ENCODE peak calls at places on chromosomes 6 and 20, in four cellular contexts. M is HepG2, K is GM12878, T is H1. D is an unnamed sample. For H3K4me1, the result is how much of the 10 kb centered on the place peaks cover.

GRCh38 chr6:170036916-170037315 is 254.0 kb downstream of the DLL1 start:
- DNase-seq in M (no peak), K (no peak), T (no peak), D (no peak)

GRCh38 chr20:45138451-45139300 is 14.4 kb upstream of the WFDC12 start:
- DNase-seq in M (peak), K (no peak), T (peak), D (peak)

GRCh38 chr6:137231895-137232294 is 12.7 kb upstream of the IFNGR1 start:
- DNase-seq in M (no peak), K (no peak), T (no peak), D (no peak)

GRCh38 chr20:21099653-21100589 is 6.2 kb downstream of the LINC00237 start:
- DNase-seq in M (no peak), K (no peak), T (peak), D (no peak)

GRCh38 chr6:38801305-38801704 is 86.2 kb downstream of the DNAH8 start:
- DNase-seq in M (no peak), K (no peak), T (no peak), D (no peak)

GRCh38 chr6:6823030-6823429 is 234.5 kb downstream of the LY86 start:
- DNase-seq in M (no peak), K (no peak), T (no peak), D (no peak)

GRCh38 chr20:51403465-51404220 is 138.9 kb downstream of the NFATC2 start:
- DNase-seq in M (no peak), K (no peak), T (no peak), D (no peak)

GRCh38 chr6:154766993-154767392 is 33.8 kb downstream of the SCAF8 start:
- DNase-seq in M (no peak), K (no peak), T (no peak), D (no peak)

GRCh38 chr20:33373735-33374605 is 27.3 kb downstream of the CDK5RAP1 start:
- DNase-seq in M (peak), K (no peak), T (no peak), D (no peak)

GRCh38 chr20:45456632-45457031 is 12.9 kb upstream of the WFDC2 start:
- DNase-seq in M (peak), K (no peak), T (peak), D (no peak)

GRCh38 chr20:32006841-32007786 is 3.1 kb upstream of the CCM2L start:
- DNase-seq in M (peak), K (no peak), T (no peak), D (no peak)

GRCh38 chr20:19712737-19713260 is 45.3 kb upstream of the RIN2 start:
- DNase-seq in M (no peak), K (no peak), T (no peak), D (no peak)

GRCh38 chr6:6890400-6890858 is 217.3 kb upstream of the RREB1 start:
- DNase-seq in M (no peak), K (no peak), T (peak), D (no peak)

GRCh38 chr6:150830409-150831165 is 34.9 kb upstream of the MTHFD1L start:
- DNase-seq in M (no peak), K (no peak), T (no peak), D (no peak)

GRCh38 chr6:165010556-165011535 is 298.6 kb downstream of the C6orf118 start:
- DNase-seq in M (no peak), K (no peak), T (no peak), D (no peak)

GRCh38 chr20:57387463-57387862 is 3.7 kb upstream of the RBM38 start:
- DNase-seq in M (no peak), K (no peak), T (no peak), D (no peak)

GRCh38 chr20:3111995-3112394 is 27.5 kb upstream of the AVP start:
- DNase-seq in M (no peak), K (no peak), T (no peak), D (no peak)
- H3K4me1 ChIP-seq in M (under half), K (under half), T (under half), D (under half)

DNA sequence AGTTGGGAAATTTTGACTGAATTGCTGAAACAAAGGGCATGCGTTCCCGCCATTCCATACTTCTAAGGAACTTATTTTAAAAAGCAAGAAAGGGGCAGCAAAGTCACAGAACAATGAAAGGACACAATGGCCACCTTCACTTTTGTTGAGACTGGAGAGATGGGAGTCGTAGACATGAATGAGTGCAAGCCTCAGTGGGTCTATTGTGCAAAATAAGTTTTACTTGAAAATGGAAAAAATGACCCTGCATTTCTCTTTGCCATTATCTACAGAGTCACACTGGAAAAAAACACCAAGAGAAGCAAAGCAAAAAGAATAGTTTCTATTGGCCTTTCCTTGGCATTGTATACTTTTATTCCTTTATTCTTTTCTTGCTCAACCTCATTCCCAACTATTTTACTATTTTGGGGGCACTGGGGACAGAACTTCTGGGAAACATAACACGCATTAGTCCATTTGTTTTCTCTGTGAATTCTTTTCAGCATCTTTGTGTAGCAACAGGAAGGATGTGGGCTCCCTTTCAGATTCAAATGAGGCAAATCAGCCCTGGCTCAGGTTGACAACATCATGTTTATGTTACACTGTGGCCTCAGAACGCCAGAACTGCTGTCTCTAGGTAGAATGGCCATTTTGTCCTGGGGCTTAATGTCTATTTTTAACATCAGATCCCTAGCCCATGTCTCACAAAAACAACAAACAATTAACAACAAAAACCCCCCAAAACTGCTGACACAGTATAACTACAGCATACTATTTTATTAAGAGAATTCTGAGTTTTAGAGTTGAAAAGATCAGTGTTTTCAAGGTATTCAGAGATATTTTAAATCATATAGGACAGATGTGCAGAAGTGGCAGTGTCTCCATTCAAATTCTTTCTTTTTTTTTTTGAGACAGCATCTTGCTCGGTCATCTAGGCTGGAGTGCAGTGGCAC is 122.2 kb downstream of the FYN start:
- DNase-seq in M (no peak), K (no peak), T (peak), D (peak)
- TF ChIP-seq SUZ12 in M (no peak), K (no peak), T (no peak), D (no peak)

DNA sequence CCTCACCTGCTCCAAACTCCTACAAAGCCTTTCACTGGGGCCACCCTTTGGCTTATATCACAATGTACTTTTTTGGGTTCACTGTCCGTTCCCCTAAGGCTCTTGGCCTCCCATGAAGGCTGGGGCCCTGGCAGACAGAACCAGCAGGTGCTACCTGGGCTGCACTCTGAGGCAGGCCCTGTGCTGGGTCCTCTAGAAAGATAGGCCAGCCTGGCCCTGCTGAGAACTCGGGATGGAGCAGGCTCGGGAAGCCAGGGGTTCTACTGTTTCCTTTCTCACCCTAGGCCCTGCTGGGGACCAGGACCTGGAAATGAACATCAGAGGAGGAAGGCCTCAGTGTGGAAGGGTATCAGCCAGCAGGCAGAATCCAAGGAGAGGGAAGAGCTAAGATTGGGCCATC is 79.5 kb downstream of the MRPL14 start:
- DNase-seq in M (no peak), K (no peak), T (no peak), D (no peak)
- H3K4me1 ChIP-seq in M (under half), K (under half), T (under half), D (under half)

DNA sequence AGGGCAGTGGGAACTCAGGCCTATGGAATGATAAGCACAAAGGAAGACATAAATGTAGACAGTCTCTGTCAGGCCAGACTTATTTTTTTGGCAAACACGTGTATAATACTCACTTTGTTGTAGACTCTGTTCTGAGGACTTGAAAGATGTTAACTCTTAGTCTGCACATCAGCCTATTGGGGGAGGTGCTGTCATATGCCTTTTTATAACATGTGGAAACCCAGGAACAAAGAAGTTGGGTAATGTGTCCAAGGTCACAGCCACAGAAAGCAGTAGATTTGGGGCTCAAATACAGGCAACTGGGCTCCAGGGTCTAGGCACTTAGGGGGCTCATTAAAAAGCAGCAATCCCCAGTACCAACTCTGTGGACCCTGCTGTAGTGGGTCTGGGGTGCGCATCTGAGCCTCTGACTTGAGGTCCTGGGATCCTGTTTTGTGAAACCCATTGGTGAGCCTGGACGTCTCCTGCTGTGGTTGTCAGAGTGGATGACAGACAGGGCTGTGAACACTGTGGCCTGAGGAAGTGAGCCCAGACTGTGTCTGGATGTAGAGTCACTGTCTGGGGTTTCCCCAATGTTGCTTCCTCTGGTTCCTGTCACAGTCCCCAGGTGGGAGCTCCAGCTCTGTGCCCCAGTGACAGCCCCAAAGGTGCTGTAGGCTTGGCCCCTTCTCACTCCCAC is 50.0 kb downstream of the CDH26 start:
- DNase-seq in M (no peak), K (no peak), T (no peak), D (no peak)
- TF ChIP-seq SUZ12 in M (no peak), K (no peak), T (no peak), D (no peak)

GRCh38 chr6:34601706-34602105 is 45.6 kb upstream of the SPDEF start:
- DNase-seq in M (no peak), K (no peak), T (no peak), D (no peak)

GRCh38 chr6:34597605-34598353 is 41.6 kb upstream of the SPDEF start:
- DNase-seq in M (peak), K (no peak), T (no peak), D (no peak)

GRCh38 chr6:34600796-34601195 is 44.7 kb upstream of the SPDEF start:
- DNase-seq in M (no peak), K (no peak), T (no peak), D (no peak)

GRCh38 chr6:34598725-34599124 is 42.6 kb upstream of the SPDEF start:
- DNase-seq in M (no peak), K (no peak), T (no peak), D (no peak)

DNA sequence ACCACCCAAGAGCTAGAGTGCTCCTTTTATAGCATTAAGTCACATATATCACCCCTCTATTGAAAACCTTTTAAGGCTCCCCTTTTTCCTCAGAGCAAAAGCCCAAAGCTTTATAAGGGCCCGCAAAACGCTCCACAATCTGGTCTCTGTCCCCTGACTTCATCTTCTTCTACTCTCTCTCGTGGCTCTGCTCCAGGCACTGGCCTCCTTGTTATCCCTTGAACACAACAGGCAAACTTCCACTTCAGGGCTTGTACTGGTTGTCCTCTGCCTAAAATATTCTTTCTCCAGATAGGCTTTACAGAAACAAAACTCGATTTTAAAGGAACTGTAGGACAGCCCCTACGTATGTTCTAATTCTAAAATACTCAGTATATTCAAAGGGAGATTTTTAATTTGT is 44.0 kb upstream of the SPDEF start:
- DNase-seq in M (no peak), K (no peak), T (no peak), D (no peak)
- H3K4me1 ChIP-seq in M (half or more), K (under half), T (under half), D (under half)

DNA sequence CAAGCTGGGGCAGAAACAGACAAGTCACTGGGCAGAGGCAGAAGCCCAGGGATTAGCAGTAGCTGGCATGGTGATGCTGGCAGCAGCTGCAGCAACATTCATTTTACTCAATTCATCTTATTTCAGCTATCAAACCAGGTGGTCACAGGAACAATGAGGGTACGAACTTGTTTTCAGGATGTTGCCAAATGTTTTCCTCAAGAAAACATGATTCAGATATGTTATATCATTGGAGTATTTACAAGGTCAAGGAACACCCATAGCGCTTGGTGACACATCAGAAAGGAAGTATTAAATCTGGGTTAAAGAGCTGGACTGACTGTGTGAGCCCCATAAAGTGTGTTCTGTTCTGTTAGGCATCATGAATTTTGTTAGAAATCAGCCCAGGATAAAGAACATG is 456.9 kb upstream of the ID4 start:
- DNase-seq in M (no peak), K (no peak), T (no peak), D (no peak)
- TF ChIP-seq SUZ12 in M (no peak), K (no peak), T (no peak), D (no peak)

DNA sequence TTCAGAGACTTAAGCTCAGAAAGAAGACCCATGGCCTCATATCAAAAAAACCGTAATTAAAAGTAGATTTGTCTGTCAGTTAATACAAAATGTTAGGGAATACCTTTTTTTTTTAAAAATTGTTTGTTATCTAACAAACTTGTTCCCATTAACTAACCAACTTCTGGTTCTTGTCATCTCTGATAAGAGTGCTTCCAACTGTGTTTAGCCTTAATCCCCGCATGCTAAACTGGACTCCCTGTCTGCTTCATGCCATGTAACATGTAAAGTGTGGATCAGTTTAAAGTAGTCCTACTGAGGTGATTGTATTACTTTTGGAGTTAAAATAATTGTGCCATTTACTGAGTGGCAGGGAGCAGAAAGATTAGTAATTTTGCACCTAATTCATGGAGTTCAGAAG is 6.3 kb downstream of the JARID2 start:
- DNase-seq in M (no peak), K (no peak), T (no peak), D (no peak)
- H3K4me1 ChIP-seq in M (under half), K (half or more), T (under half), D (under half)

GRCh38 chr6:37679539-37680476 is 17.9 kb downstream of the MDGA1 start:
- DNase-seq in M (no peak), K (peak), T (no peak), D (no peak)
- TF ChIP-seq SUZ12 in M (no peak), K (no peak), T (no peak), D (no peak)

DNA sequence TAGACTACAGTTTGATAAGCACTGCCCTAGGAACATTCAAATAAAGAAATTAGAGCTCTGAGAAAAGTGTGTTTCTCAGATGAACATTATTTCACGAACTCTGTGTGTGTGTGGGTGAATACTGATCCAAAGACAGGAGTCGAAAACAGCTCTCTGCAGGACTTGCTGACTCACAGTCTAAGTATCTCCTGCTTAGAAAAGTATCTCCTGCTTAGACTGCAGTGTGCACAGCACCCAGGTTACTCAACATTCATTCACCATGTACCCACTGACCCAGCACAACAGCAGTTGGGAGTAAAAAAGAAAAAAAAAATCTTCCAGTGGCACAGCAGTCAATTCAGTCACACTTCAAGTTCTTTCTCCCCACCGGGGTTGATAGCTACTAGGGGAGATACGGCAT is 48.1 kb downstream of the GCLC start:
- DNase-seq in M (no peak), K (no peak), T (no peak), D (no peak)
- H3K4me1 ChIP-seq in M (under half), K (under half), T (under half), D (under half)

GRCh38 chr6:31083742-31084354 is 28.5 kb downstream of the C6orf15 start:
- DNase-seq in M (peak), K (no peak), T (peak), D (peak)
- TF ChIP-seq SUZ12 in M (no peak), K (no peak), T (no peak), D (no peak)